ENCODE peak calls at places on chromosomes 16 and 17, in nine cellular contexts. Y, Q, T, S, G, P, C, H and V are unnamed samples.

GRCh38 chr17:76868176-76868668 is at the start of gene MGAT5B:
- DNase-seq in P (peak; percentile 42), S (peak; percentile 65), H (no peak), C (peak; percentile 94), Y (peak; percentile 90), G (peak; percentile 29), T (peak; percentile 80), Q (no peak), V (peak; percentile 85)

GRCh38 chr16:52526429-52526828 is 20.5 kb downstream of the TOX3 start:
- DNase-seq in S (no peak), C (no peak), H (no peak), G (no peak), T (no peak), Q (no peak), Y (no peak), P (no peak), V (no peak)

GRCh38 chr17:5832886-5833285 is 237.3 kb upstream of the WSCD1 start:
- DNase-seq in C (peak; percentile 51), G (peak; percentile 66), T (no peak), P (peak; percentile 57), H (peak; percentile 40), Q (no peak), S (no peak), Y (no peak), V (no peak)

GRCh38 chr17:33509331-33509730 is 216.2 kb upstream of the ASIC2 start:
- DNase-seq in Q (no peak), Y (no peak), G (no peak), S (no peak), H (no peak), T (no peak), C (no peak), P (no peak), V (no peak)

GRCh38 chr17:79836952-79837887 is 2.0 kb downstream of the CBX4 start:
- DNase-seq in T (peak; percentile 81), H (no peak), Q (no peak), C (peak; percentile 79), Y (no peak), P (no peak), G (peak; percentile 63), S (no peak), V (peak; percentile 80)

GRCh38 chr17:57861737-57862409 is 12.0 kb upstream of the MRPS23 start:
- DNase-seq in P (no peak), T (peak; percentile 78), G (no peak), C (peak; percentile 85), H (no peak), S (no peak), Q (no peak), Y (no peak), V (peak; percentile 92)

GRCh38 chr17:51152766-51153209 is 571 bp upstream of the NME1 start:
- DNase-seq in Y (peak; percentile 53), H (no peak), G (no peak), Q (no peak), T (no peak), P (no peak), S (no peak), C (peak; percentile 30), V (no peak)

GRCh38 chr17:39742856-39743436 is 5.2 kb downstream of the GRB7 start:
- DNase-seq in P (no peak), C (no peak), T (no peak), Q (no peak), S (no peak), Y (no peak), H (no peak), G (no peak), V (no peak)

GRCh38 chr17:45405250-45406086 is 27.2 kb downstream of the ARHGAP27 start:
- DNase-seq in T (no peak), S (no peak), C (peak; percentile 45), Y (no peak), Q (no peak), H (no peak), G (no peak), P (peak; percentile 90), V (no peak)

GRCh38 chr17:57810740-57811632 is 38.9 kb downstream of the MRPS23 start:
- DNase-seq in Y (peak; percentile 63), Q (no peak), P (no peak), S (no peak), G (no peak), H (no peak), T (peak; percentile 61), C (peak; percentile 58), V (peak; percentile 71)